ENCODE peak calls at places on chromosomes 16 and 17, in eight cellular contexts. N, D, B, M, S, J, Y and K are unnamed samples.

GRCh38 chr16:907361-907760 is 63.4 kb downstream of the LMF1 start:
- DNase-seq in N (no peak), D (no peak), B (no peak), M (no peak), S (no peak), J (no peak), Y (no peak), K (no peak)

GRCh38 chr17:51166987-51167931 is 1.0 kb downstream of the NME2 start:
- DNase-seq in N (peak), D (peak), B (peak), M (no peak), S (peak), J (peak), Y (peak), K (peak)

GRCh38 chr16:11877374-11877773 is 26.0 kb upstream of the RSL1D1 start:
- DNase-seq in N (no peak), D (peak), B (no peak), M (no peak), S (no peak), J (no peak), Y (no peak), K (no peak)

GRCh38 chr17:31571124-31571892 is 179.8 kb downstream of the RAB11FIP4 start:
- DNase-seq in N (no peak), D (peak), B (no peak), M (no peak), S (no peak), J (no peak), Y (no peak), K (no peak)

GRCh38 chr16:77788196-77789084 is at the start of gene VAT1L:
- DNase-seq in N (no peak), D (peak), B (peak), M (no peak), S (peak), J (no peak), Y (no peak), K (no peak)

GRCh38 chr16:17320009-17320408 is 150.8 kb downstream of the XYLT1 start:
- DNase-seq in N (no peak), D (no peak), B (no peak), M (no peak), S (no peak), J (no peak), Y (no peak), K (no peak)

GRCh38 chr16:6133009-6133408 is 1035.4 kb upstream of the EEF2KMT start:
- DNase-seq in N (no peak), D (no peak), B (no peak), M (no peak), S (no peak), J (no peak), Y (no peak), K (no peak)

GRCh38 chr16:72270531-72270930 is 98.6 kb upstream of the PMFBP1 start:
- DNase-seq in N (no peak), D (no peak), B (no peak), M (no peak), S (no peak), J (no peak), Y (no peak), K (no peak)

GRCh38 chr17:82793974-82794620 is 42.2 kb downstream of the TBCD start:
- DNase-seq in N (peak), D (no peak), B (no peak), M (no peak), S (no peak), J (no peak), Y (no peak), K (no peak)

GRCh38 chr17:38749222-38750043 is 1.3 kb upstream of the PCGF2 start:
- DNase-seq in N (peak), D (peak), B (peak), M (peak), S (peak), J (peak), Y (no peak), K (peak)

GRCh38 chr17:77188084-77189066 is 47.6 kb downstream of the SEC14L1 start:
- DNase-seq in N (no peak), D (no peak), B (no peak), M (no peak), S (no peak), J (no peak), Y (no peak), K (no peak)

GRCh38 chr16:14682121-14682520 is 12.0 kb downstream of the PLA2G10 start:
- DNase-seq in N (no peak), D (no peak), B (no peak), M (no peak), S (no peak), J (no peak), Y (no peak), K (no peak)

GRCh38 chr17:67435122-67435521 is 58.0 kb downstream of the PITPNC1 start:
- DNase-seq in N (no peak), D (peak), B (no peak), M (no peak), S (no peak), J (no peak), Y (no peak), K (no peak)

GRCh38 chr17:6070280-6070894 is at the start of gene WSCD1:
- DNase-seq in N (no peak), D (no peak), B (no peak), M (no peak), S (no peak), J (peak), Y (no peak), K (no peak)

GRCh38 chr17:67434061-67434525 is 57.0 kb downstream of the PITPNC1 start:
- DNase-seq in N (no peak), D (peak), B (no peak), M (no peak), S (no peak), J (no peak), Y (no peak), K (no peak)

GRCh38 chr17:77279448-77280303 is 138.9 kb downstream of the SEC14L1 start:
- DNase-seq in N (no peak), D (peak), B (no peak), M (no peak), S (no peak), J (no peak), Y (no peak), K (no peak)

GRCh38 chr17:75915268-75915667 is 10.6 kb upstream of the MRPL38 start:
- DNase-seq in N (no peak), D (no peak), B (no peak), M (no peak), S (no peak), J (no peak), Y (no peak), K (no peak)

GRCh38 chr17:35127751-35128514 is 6.5 kb downstream of the FNDC8 start:
- DNase-seq in N (no peak), D (peak), B (no peak), M (no peak), S (no peak), J (no peak), Y (no peak), K (no peak)

GRCh38 chr16:87658564-87659225 is 56.4 kb downstream of the JPH3 start:
- DNase-seq in N (no peak), D (no peak), B (no peak), M (no peak), S (no peak), J (no peak), Y (no peak), K (no peak)

GRCh38 chr17:80441133-80441578 is 26.2 kb downstream of the ENDOV start:
- DNase-seq in N (peak), D (peak), B (no peak), M (no peak), S (peak), J (peak), Y (peak), K (peak)

GRCh38 chr16:57185446-57185944 is 344 bp downstream of the PSME3IP1 start:
- DNase-seq in N (no peak), D (peak), B (peak), M (no peak), S (peak), J (no peak), Y (no peak), K (no peak)

GRCh38 chr16:2938206-2938605 is 25.9 kb upstream of the KREMEN2 start:
- DNase-seq in N (no peak), D (no peak), B (no peak), M (no peak), S (no peak), J (no peak), Y (no peak), K (no peak)

GRCh38 chr17:63293310-63293709 is 152.8 kb downstream of the CYB561 start:
- DNase-seq in N (no peak), D (peak), B (no peak), M (no peak), S (no peak), J (no peak), Y (no peak), K (peak)

GRCh38 chr17:29162909-29163341 is 17.3 kb downstream of the MYO18A start:
- DNase-seq in N (no peak), D (peak), B (no peak), M (no peak), S (no peak), J (no peak), Y (no peak), K (no peak)

GRCh38 chr16:57386381-57386951 is 14.2 kb downstream of the CX3CL1 start:
- DNase-seq in N (no peak), D (peak), B (no peak), M (no peak), S (no peak), J (no peak), Y (no peak), K (peak)

GRCh38 chr16:55091213-55091870 is 160.7 kb downstream of the IRX5 start:
- DNase-seq in N (no peak), D (no peak), B (no peak), M (no peak), S (no peak), J (no peak), Y (no peak), K (no peak)

GRCh38 chr17:56478836-56479447 is 114.6 kb upstream of the NOG start:
- DNase-seq in N (no peak), D (peak), B (peak), M (no peak), S (no peak), J (no peak), Y (no peak), K (peak)

GRCh38 chr17:28317099-28317964 is 1.7 kb upstream of the TMEM97 start:
- DNase-seq in N (no peak), D (no peak), B (no peak), M (no peak), S (no peak), J (no peak), Y (no peak), K (no peak)

GRCh38 chr17:72476575-72476986 is 355.8 kb downstream of the SOX9 start:
- DNase-seq in N (no peak), D (no peak), B (no peak), M (no peak), S (no peak), J (no peak), Y (no peak), K (no peak)

GRCh38 chr17:73465851-73466250 is 154.1 kb upstream of the CDC42EP4 start:
- DNase-seq in N (no peak), D (no peak), B (no peak), M (no peak), S (no peak), J (no peak), Y (no peak), K (no peak)

GRCh38 chr17:17751489-17751995 is 70.3 kb downstream of the RAI1 start:
- DNase-seq in N (no peak), D (no peak), B (no peak), M (no peak), S (no peak), J (no peak), Y (no peak), K (no peak)

GRCh38 chr17:42200702-42201101 is 6.4 kb upstream of the GHDC start:
- DNase-seq in N (no peak), D (peak), B (no peak), M (no peak), S (no peak), J (no peak), Y (no peak), K (no peak)

GRCh38 chr17:19771971-19772630 is 24.0 kb upstream of the ALDH3A1 start:
- DNase-seq in N (no peak), D (no peak), B (no peak), M (no peak), S (peak), J (no peak), Y (no peak), K (no peak)

GRCh38 chr17:58514795-58515157 is 338 bp upstream of the MTMR4 start:
- DNase-seq in N (no peak), D (no peak), B (no peak), M (no peak), S (no peak), J (no peak), Y (no peak), K (no peak)